ENCODE peak calls at places on chromosomes 4 and X, in seven cellular contexts. One of them, this sample, is unnamed.
A peak's percentile ranks its signal among the peaks of the same experiment; 100 is the strongest.

GRCh38 chr4:184170996-184171395 is 46.7 kb downstream of the ENPP6 start:
- DNase-seq in retinal pigment epithelial cell: no peak
- DNase-seq in AG10803: peak; percentile 29
- DNase-seq in fibroblast of lung: peak; percentile 72
- DNase-seq in fibroblast of mammary gland: peak; percentile 34
- DNase-seq in IMR-90: peak; percentile 82
- DNase-seq in Peyer's patch: no peak
- DNase-seq in this sample: no peak

GRCh38 chr4:111213520-111213919 is 590.6 kb upstream of the PITX2 start:
- DNase-seq in retinal pigment epithelial cell: no peak
- DNase-seq in AG10803: peak; percentile 74
- DNase-seq in fibroblast of lung: no peak
- DNase-seq in fibroblast of mammary gland: no peak
- DNase-seq in IMR-90: no peak
- DNase-seq in Peyer's patch: no peak
- DNase-seq in this sample: peak; percentile 7

GRCh38 chr4:183097251-183098079 is 1.6 kb upstream of the WWC2 start:
- DNase-seq in retinal pigment epithelial cell: no peak
- DNase-seq in AG10803: no peak
- DNase-seq in fibroblast of lung: no peak
- DNase-seq in fibroblast of mammary gland: peak; percentile 11
- DNase-seq in IMR-90: no peak
- DNase-seq in Peyer's patch: no peak
- DNase-seq in this sample: no peak

GRCh38 chr4:142354041-142354440 is 492.1 kb downstream of the INPP4B start:
- DNase-seq in retinal pigment epithelial cell: no peak
- DNase-seq in AG10803: no peak
- DNase-seq in fibroblast of lung: peak; percentile 51
- DNase-seq in fibroblast of mammary gland: no peak
- DNase-seq in IMR-90: peak; percentile 17
- DNase-seq in Peyer's patch: no peak
- DNase-seq in this sample: no peak

GRCh38 chrX:20066968-20067708 is 49.6 kb downstream of the MAP7D2 start:
- DNase-seq in retinal pigment epithelial cell: no peak
- DNase-seq in AG10803: peak; percentile 56
- DNase-seq in fibroblast of lung: peak; percentile 57
- DNase-seq in fibroblast of mammary gland: peak; percentile 66
- DNase-seq in IMR-90: peak; percentile 70
- DNase-seq in Peyer's patch: peak; percentile 55
- DNase-seq in this sample: no peak

GRCh38 chrX:40260123-40260751 is 162.5 kb upstream of the BCOR start:
- DNase-seq in retinal pigment epithelial cell: peak; percentile 11
- DNase-seq in AG10803: peak; percentile 70
- DNase-seq in fibroblast of lung: no peak
- DNase-seq in fibroblast of mammary gland: no peak
- DNase-seq in IMR-90: no peak
- DNase-seq in Peyer's patch: no peak
- DNase-seq in this sample: no peak

GRCh38 chrX:46979340-46979739 is 67.1 kb downstream of the JADE3 start:
- DNase-seq in retinal pigment epithelial cell: no peak
- DNase-seq in AG10803: peak; percentile 62
- DNase-seq in fibroblast of lung: peak; percentile 69
- DNase-seq in fibroblast of mammary gland: peak; percentile 78
- DNase-seq in IMR-90: peak; percentile 82
- DNase-seq in Peyer's patch: no peak
- DNase-seq in this sample: no peak

GRCh38 chr4:71229477-71230257 is 109.2 kb upstream of the SLC4A4 start:
- DNase-seq in retinal pigment epithelial cell: peak; percentile 43
- DNase-seq in AG10803: peak; percentile 74
- DNase-seq in fibroblast of lung: peak; percentile 50
- DNase-seq in fibroblast of mammary gland: peak; percentile 47
- DNase-seq in IMR-90: peak; percentile 81
- DNase-seq in Peyer's patch: peak; percentile 51
- DNase-seq in this sample: no peak

GRCh38 chrX:78513996-78514745 is 145.0 kb downstream of the RTL3 start:
- DNase-seq in retinal pigment epithelial cell: no peak
- DNase-seq in AG10803: no peak
- DNase-seq in fibroblast of lung: peak; percentile 4
- DNase-seq in fibroblast of mammary gland: no peak
- DNase-seq in IMR-90: no peak
- DNase-seq in Peyer's patch: no peak
- DNase-seq in this sample: no peak

GRCh38 chr4:54783402-54784110 is 125.8 kb downstream of the KIT start:
- DNase-seq in retinal pigment epithelial cell: no peak
- DNase-seq in AG10803: peak; percentile 80
- DNase-seq in fibroblast of lung: no peak
- DNase-seq in fibroblast of mammary gland: peak; percentile 6
- DNase-seq in IMR-90: no peak
- DNase-seq in Peyer's patch: no peak
- DNase-seq in this sample: no peak

GRCh38 chr4:82172186-82172585 is 201.6 kb downstream of the HNRNPD start:
- DNase-seq in retinal pigment epithelial cell: no peak
- DNase-seq in AG10803: no peak
- DNase-seq in fibroblast of lung: no peak
- DNase-seq in fibroblast of mammary gland: no peak
- DNase-seq in IMR-90: no peak
- DNase-seq in Peyer's patch: no peak
- DNase-seq in this sample: no peak

GRCh38 chr4:42277291-42277690 is 120.0 kb upstream of the SHISA3 start:
- DNase-seq in retinal pigment epithelial cell: no peak
- DNase-seq in AG10803: no peak
- DNase-seq in fibroblast of lung: no peak
- DNase-seq in fibroblast of mammary gland: peak; percentile 45
- DNase-seq in IMR-90: no peak
- DNase-seq in Peyer's patch: no peak
- DNase-seq in this sample: no peak

GRCh38 chr4:55547461-55547770 is 707 bp upstream of the CLOCK start:
- DNase-seq in retinal pigment epithelial cell: no peak
- DNase-seq in AG10803: no peak
- DNase-seq in fibroblast of lung: peak; percentile 58
- DNase-seq in fibroblast of mammary gland: no peak
- DNase-seq in IMR-90: no peak
- DNase-seq in Peyer's patch: no peak
- DNase-seq in this sample: no peak

GRCh38 chr4:153107246-153107645 is 97.0 kb upstream of the TRIM2 start:
- DNase-seq in retinal pigment epithelial cell: no peak
- DNase-seq in AG10803: no peak
- DNase-seq in fibroblast of lung: no peak
- DNase-seq in fibroblast of mammary gland: no peak
- DNase-seq in IMR-90: no peak
- DNase-seq in Peyer's patch: no peak
- DNase-seq in this sample: no peak

GRCh38 chrX:133444952-133445831 is 29.9 kb upstream of the GPC4 start:
- DNase-seq in retinal pigment epithelial cell: no peak
- DNase-seq in AG10803: no peak
- DNase-seq in fibroblast of lung: peak; percentile 30
- DNase-seq in fibroblast of mammary gland: peak; percentile 6
- DNase-seq in IMR-90: no peak
- DNase-seq in Peyer's patch: no peak
- DNase-seq in this sample: peak; percentile 38

GRCh38 chrX:24340501-24340900 is 19.9 kb upstream of the SUPT20HL1 start:
- DNase-seq in retinal pigment epithelial cell: no peak
- DNase-seq in AG10803: no peak
- DNase-seq in fibroblast of lung: no peak
- DNase-seq in fibroblast of mammary gland: no peak
- DNase-seq in IMR-90: no peak
- DNase-seq in Peyer's patch: no peak
- DNase-seq in this sample: no peak

GRCh38 chr4:54513741-54514140 is 144.0 kb upstream of the KIT start:
- DNase-seq in retinal pigment epithelial cell: no peak
- DNase-seq in AG10803: no peak
- DNase-seq in fibroblast of lung: no peak
- DNase-seq in fibroblast of mammary gland: no peak
- DNase-seq in IMR-90: no peak
- DNase-seq in Peyer's patch: no peak
- DNase-seq in this sample: no peak

GRCh38 chrX:120015145-120016067 is 62.1 kb downstream of the RHOXF2B start:
- DNase-seq in retinal pigment epithelial cell: no peak
- DNase-seq in AG10803: no peak
- DNase-seq in fibroblast of lung: no peak
- DNase-seq in fibroblast of mammary gland: no peak
- DNase-seq in IMR-90: no peak
- DNase-seq in Peyer's patch: no peak
- DNase-seq in this sample: no peak

GRCh38 chrX:138845791-138846190 is 134.3 kb upstream of the FGF13 start:
- DNase-seq in retinal pigment epithelial cell: no peak
- DNase-seq in AG10803: no peak
- DNase-seq in fibroblast of lung: no peak
- DNase-seq in fibroblast of mammary gland: no peak
- DNase-seq in IMR-90: no peak
- DNase-seq in Peyer's patch: no peak
- DNase-seq in this sample: no peak

GRCh38 chr4:6907658-6908191 is 1.9 kb upstream of the TBC1D14 start:
- DNase-seq in retinal pigment epithelial cell: no peak
- DNase-seq in AG10803: no peak
- DNase-seq in fibroblast of lung: no peak
- DNase-seq in fibroblast of mammary gland: peak; percentile 36
- DNase-seq in IMR-90: no peak
- DNase-seq in Peyer's patch: peak; percentile 81
- DNase-seq in this sample: no peak

GRCh38 chrX:39818071-39818470 is 279.7 kb downstream of the BCOR start:
- DNase-seq in retinal pigment epithelial cell: no peak
- DNase-seq in AG10803: no peak
- DNase-seq in fibroblast of lung: no peak
- DNase-seq in fibroblast of mammary gland: no peak
- DNase-seq in IMR-90: no peak
- DNase-seq in Peyer's patch: no peak
- DNase-seq in this sample: no peak

DNA sequence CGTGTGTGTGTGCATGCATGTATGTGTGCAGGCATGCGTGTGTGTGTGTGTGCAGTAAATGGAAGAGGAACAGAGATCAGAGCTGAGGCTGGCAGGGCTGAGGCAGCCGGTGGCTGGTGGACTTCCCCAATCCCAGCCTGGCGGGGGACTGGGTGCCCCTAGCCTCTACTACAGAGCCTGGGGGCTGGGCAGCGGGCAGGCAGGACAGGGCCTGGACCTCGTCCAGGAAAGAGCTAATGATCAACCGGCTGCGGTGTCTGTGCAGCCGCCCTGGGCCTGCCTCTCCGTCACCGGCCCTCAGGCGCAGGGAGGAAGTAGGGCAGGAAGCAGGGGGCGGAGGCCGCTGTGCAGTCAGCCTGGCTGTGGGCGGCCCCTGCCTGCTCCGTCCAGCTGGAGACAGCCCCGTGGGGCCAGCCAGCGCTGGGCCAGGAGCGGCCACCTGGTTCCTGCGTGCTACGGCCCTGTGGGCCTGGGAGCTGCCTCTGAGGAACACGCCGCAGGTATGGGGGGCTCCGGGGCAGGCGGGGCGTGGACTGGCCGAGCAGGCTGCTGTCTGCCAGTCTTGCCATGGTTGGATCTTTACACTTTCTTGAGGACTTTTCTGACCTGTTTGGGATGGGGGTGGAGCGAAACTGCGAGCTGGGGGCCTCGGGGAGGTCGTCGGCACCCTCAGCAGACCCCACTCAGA is at the start of gene SH3TC1:
- DNase-seq in retinal pigment epithelial cell: peak; percentile 72
- DNase-seq in AG10803: peak; percentile 63
- DNase-seq in fibroblast of lung: peak; percentile 88
- DNase-seq in fibroblast of mammary gland: peak; percentile 71
- DNase-seq in IMR-90: peak; percentile 86
- DNase-seq in Peyer's patch: peak; percentile 95
- DNase-seq in this sample: peak; percentile 39
- H3K4me3 ChIP-seq in retinal pigment epithelial cell: peak within 1 kb of the TSS; percentile 44
- H3K4me3 ChIP-seq in AG10803: no peak within 1 kb of the TSS
- H3K4me3 ChIP-seq in fibroblast of lung: peak within 1 kb of the TSS; percentile 38
- H3K4me3 ChIP-seq in fibroblast of mammary gland: peak within 1 kb of the TSS; percentile 7
- H3K4me3 ChIP-seq in IMR-90: no peak within 1 kb of the TSS
- H3K4me3 ChIP-seq in Peyer's patch: peak within 1 kb of the TSS; percentile 50
- H3K4me3 ChIP-seq in this sample: peak within 1 kb of the TSS; percentile 71

DNA sequence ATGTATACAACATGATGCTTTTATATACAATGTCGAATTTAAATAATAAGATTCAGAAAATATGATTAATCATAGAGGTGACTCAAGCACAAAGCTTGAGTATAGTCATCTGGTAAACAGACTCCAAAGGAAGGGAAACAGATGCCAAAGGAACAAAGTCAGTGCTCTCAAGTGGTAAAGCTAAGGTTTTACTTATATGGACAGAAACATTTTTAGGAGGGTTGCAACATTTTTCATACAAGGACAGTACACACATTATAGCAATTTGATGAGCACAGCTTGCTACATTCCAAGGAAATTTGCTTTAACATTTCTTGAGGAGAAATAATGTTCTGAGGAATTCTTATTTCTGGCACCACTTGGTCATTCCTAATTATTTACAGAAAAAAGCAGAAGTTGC is 333.4 kb upstream of the AADAT start:
- DNase-seq in retinal pigment epithelial cell: no peak
- DNase-seq in AG10803: peak; percentile 83
- DNase-seq in fibroblast of lung: peak; percentile 70
- DNase-seq in fibroblast of mammary gland: peak; percentile 96
- DNase-seq in IMR-90: peak; percentile 58
- DNase-seq in Peyer's patch: no peak
- DNase-seq in this sample: no peak
- TF ChIP-seq CTCF in retinal pigment epithelial cell: no peak
- TF ChIP-seq CTCF in AG10803: no peak
- TF ChIP-seq CTCF in fibroblast of lung: no peak
- TF ChIP-seq CTCF in fibroblast of mammary gland: no peak
- TF ChIP-seq CTCF in IMR-90: no peak
- TF ChIP-seq CTCF in Peyer's patch: no peak
- TF ChIP-seq CTCF in this sample: no peak

DNA sequence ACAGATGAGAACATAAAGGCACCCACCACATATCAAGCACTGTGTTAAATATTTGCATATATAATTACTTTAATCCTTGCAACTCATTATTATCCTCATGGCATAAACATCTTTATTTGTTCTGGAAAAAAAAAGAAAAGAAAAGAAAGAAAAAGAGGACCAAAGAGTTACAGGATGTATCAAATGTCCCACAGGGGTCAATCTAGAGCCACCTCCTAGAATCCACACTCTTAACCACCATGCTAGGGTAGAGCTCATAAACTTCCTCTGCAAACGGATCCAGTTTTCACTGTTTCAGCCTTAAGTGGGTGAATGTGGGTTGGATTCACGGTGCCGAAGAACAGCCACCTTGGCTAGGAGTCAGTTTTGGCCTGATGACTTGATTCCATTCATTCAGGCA is 171.1 kb upstream of the PPARGC1A start:
- DNase-seq in retinal pigment epithelial cell: no peak
- DNase-seq in AG10803: no peak
- DNase-seq in fibroblast of lung: no peak
- DNase-seq in fibroblast of mammary gland: no peak
- DNase-seq in IMR-90: no peak
- DNase-seq in Peyer's patch: no peak
- DNase-seq in this sample: no peak
- H3K4me3 ChIP-seq in retinal pigment epithelial cell: no peak overlapping the region
- H3K4me3 ChIP-seq in AG10803: no peak overlapping the region
- H3K4me3 ChIP-seq in fibroblast of lung: no peak overlapping the region
- H3K4me3 ChIP-seq in fibroblast of mammary gland: no peak overlapping the region
- H3K4me3 ChIP-seq in IMR-90: no peak overlapping the region
- H3K4me3 ChIP-seq in Peyer's patch: no peak overlapping the region
- H3K4me3 ChIP-seq in this sample: no peak overlapping the region

DNA sequence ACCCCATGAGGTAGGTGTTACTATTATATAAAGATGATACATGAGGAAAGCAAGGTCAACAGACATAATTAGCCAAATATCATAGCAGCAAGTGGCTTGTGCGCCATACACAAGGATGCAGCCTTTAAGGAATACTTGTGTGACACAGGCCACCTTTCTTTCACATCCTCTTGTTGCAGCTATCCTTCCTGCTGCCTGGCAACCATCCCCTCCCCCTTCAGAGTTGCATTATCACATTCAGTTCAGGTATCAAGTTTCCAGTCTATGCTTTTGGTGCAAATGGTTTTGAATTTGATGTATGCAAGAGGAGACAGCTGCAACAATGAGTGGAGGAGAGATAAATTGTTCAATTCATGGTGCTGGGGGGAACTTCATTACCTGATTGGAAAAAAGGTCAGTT is 6.4 kb downstream of the ZCCHC18 start:
- DNase-seq in retinal pigment epithelial cell: no peak
- DNase-seq in AG10803: no peak
- DNase-seq in fibroblast of lung: no peak
- DNase-seq in fibroblast of mammary gland: no peak
- DNase-seq in IMR-90: no peak
- DNase-seq in Peyer's patch: no peak
- DNase-seq in this sample: no peak
- TF ChIP-seq CTCF in retinal pigment epithelial cell: no peak
- TF ChIP-seq CTCF in AG10803: no peak
- TF ChIP-seq CTCF in fibroblast of lung: no peak
- TF ChIP-seq CTCF in fibroblast of mammary gland: no peak
- TF ChIP-seq CTCF in IMR-90: no peak
- TF ChIP-seq CTCF in Peyer's patch: no peak
- TF ChIP-seq CTCF in this sample: no peak

This sample was measured in epithelial cell of proximal tubule.